ENCODE peak calls at places on chromosomes 6 and 20, in six cellular contexts. One of them, this sample, is unnamed.

GRCh38 chr6:167037762-167038161 is 38.6 kb downstream of the CEP43 start:
- DNase-seq in activated naive CD8-positive, alpha-beta T cell treated with anti-CD3 and anti-CD28 coated beads, Interleukin-2, amount 50 U/mL, for 24 hours: no peak
- DNase-seq in A673: no peak
- DNase-seq in activated CD4-positive, alpha-beta T cell treated with anti-CD3 and anti-CD28 coated beads, Interleukin-2, amount 10 ng/mL, durations not matched to agents 7 days and 5 days: no peak
- DNase-seq in hypothalamus: no peak
- DNase-seq in choroid plexus epithelial cell: no peak
- DNase-seq in this sample: no peak

GRCh38 chr6:108029226-108029921 is 45.2 kb downstream of the OSTM1 start:
- DNase-seq in activated naive CD8-positive, alpha-beta T cell treated with anti-CD3 and anti-CD28 coated beads, Interleukin-2, amount 50 U/mL, for 24 hours: no peak
- DNase-seq in A673: peak
- DNase-seq in activated CD4-positive, alpha-beta T cell treated with anti-CD3 and anti-CD28 coated beads, Interleukin-2, amount 10 ng/mL, durations not matched to agents 7 days and 5 days: no peak
- DNase-seq in hypothalamus: no peak
- DNase-seq in choroid plexus epithelial cell: no peak
- DNase-seq in this sample: no peak

GRCh38 chr6:134446228-134446848 is 128.4 kb upstream of the SGK1 start:
- DNase-seq in activated naive CD8-positive, alpha-beta T cell treated with anti-CD3 and anti-CD28 coated beads, Interleukin-2, amount 50 U/mL, for 24 hours: no peak
- DNase-seq in A673: peak
- DNase-seq in activated CD4-positive, alpha-beta T cell treated with anti-CD3 and anti-CD28 coated beads, Interleukin-2, amount 10 ng/mL, durations not matched to agents 7 days and 5 days: no peak
- DNase-seq in hypothalamus: no peak
- DNase-seq in choroid plexus epithelial cell: peak
- DNase-seq in this sample: no peak

GRCh38 chr6:132445201-132445951 is 44.1 kb upstream of the MOXD1 start:
- DNase-seq in activated naive CD8-positive, alpha-beta T cell treated with anti-CD3 and anti-CD28 coated beads, Interleukin-2, amount 50 U/mL, for 24 hours: no peak
- DNase-seq in A673: no peak
- DNase-seq in activated CD4-positive, alpha-beta T cell treated with anti-CD3 and anti-CD28 coated beads, Interleukin-2, amount 10 ng/mL, durations not matched to agents 7 days and 5 days: no peak
- DNase-seq in hypothalamus: no peak
- DNase-seq in choroid plexus epithelial cell: peak
- DNase-seq in this sample: no peak

GRCh38 chr20:62929051-62929538 is 2.8 kb upstream of the DIDO1 start:
- DNase-seq in activated naive CD8-positive, alpha-beta T cell treated with anti-CD3 and anti-CD28 coated beads, Interleukin-2, amount 50 U/mL, for 24 hours: peak
- DNase-seq in A673: peak
- DNase-seq in activated CD4-positive, alpha-beta T cell treated with anti-CD3 and anti-CD28 coated beads, Interleukin-2, amount 10 ng/mL, durations not matched to agents 7 days and 5 days: peak
- DNase-seq in hypothalamus: peak
- DNase-seq in choroid plexus epithelial cell: peak
- DNase-seq in this sample: peak

GRCh38 chr6:35218021-35218420 is 4.3 kb downstream of the SCUBE3 start:
- DNase-seq in activated naive CD8-positive, alpha-beta T cell treated with anti-CD3 and anti-CD28 coated beads, Interleukin-2, amount 50 U/mL, for 24 hours: no peak
- DNase-seq in A673: no peak
- DNase-seq in activated CD4-positive, alpha-beta T cell treated with anti-CD3 and anti-CD28 coated beads, Interleukin-2, amount 10 ng/mL, durations not matched to agents 7 days and 5 days: no peak
- DNase-seq in hypothalamus: no peak
- DNase-seq in choroid plexus epithelial cell: peak
- DNase-seq in this sample: no peak

GRCh38 chr6:159170999-159171712 is 2.0 kb downstream of the FNDC1 start:
- DNase-seq in activated naive CD8-positive, alpha-beta T cell treated with anti-CD3 and anti-CD28 coated beads, Interleukin-2, amount 50 U/mL, for 24 hours: no peak
- DNase-seq in A673: no peak
- DNase-seq in activated CD4-positive, alpha-beta T cell treated with anti-CD3 and anti-CD28 coated beads, Interleukin-2, amount 10 ng/mL, durations not matched to agents 7 days and 5 days: no peak
- DNase-seq in hypothalamus: no peak
- DNase-seq in choroid plexus epithelial cell: peak
- DNase-seq in this sample: no peak

GRCh38 chr6:154549179-154549578 is 38.7 kb upstream of the CNKSR3 start:
- DNase-seq in activated naive CD8-positive, alpha-beta T cell treated with anti-CD3 and anti-CD28 coated beads, Interleukin-2, amount 50 U/mL, for 24 hours: no peak
- DNase-seq in A673: no peak
- DNase-seq in activated CD4-positive, alpha-beta T cell treated with anti-CD3 and anti-CD28 coated beads, Interleukin-2, amount 10 ng/mL, durations not matched to agents 7 days and 5 days: no peak
- DNase-seq in hypothalamus: no peak
- DNase-seq in choroid plexus epithelial cell: no peak
- DNase-seq in this sample: no peak

GRCh38 chr6:88263591-88263990 is 97.4 kb upstream of the CNR1 start:
- DNase-seq in activated naive CD8-positive, alpha-beta T cell treated with anti-CD3 and anti-CD28 coated beads, Interleukin-2, amount 50 U/mL, for 24 hours: no peak
- DNase-seq in A673: no peak
- DNase-seq in activated CD4-positive, alpha-beta T cell treated with anti-CD3 and anti-CD28 coated beads, Interleukin-2, amount 10 ng/mL, durations not matched to agents 7 days and 5 days: no peak
- DNase-seq in hypothalamus: no peak
- DNase-seq in choroid plexus epithelial cell: peak
- DNase-seq in this sample: no peak

GRCh38 chr6:137731960-137732616 is 135.0 kb upstream of the TNFAIP3 start:
- DNase-seq in activated naive CD8-positive, alpha-beta T cell treated with anti-CD3 and anti-CD28 coated beads, Interleukin-2, amount 50 U/mL, for 24 hours: no peak
- DNase-seq in A673: no peak
- DNase-seq in activated CD4-positive, alpha-beta T cell treated with anti-CD3 and anti-CD28 coated beads, Interleukin-2, amount 10 ng/mL, durations not matched to agents 7 days and 5 days: no peak
- DNase-seq in hypothalamus: no peak
- DNase-seq in choroid plexus epithelial cell: peak
- DNase-seq in this sample: no peak

GRCh38 chr20:63733579-63734081 is 2.8 kb upstream of the LIME1 start:
- DNase-seq in activated naive CD8-positive, alpha-beta T cell treated with anti-CD3 and anti-CD28 coated beads, Interleukin-2, amount 50 U/mL, for 24 hours: no peak
- DNase-seq in A673: no peak
- DNase-seq in activated CD4-positive, alpha-beta T cell treated with anti-CD3 and anti-CD28 coated beads, Interleukin-2, amount 10 ng/mL, durations not matched to agents 7 days and 5 days: no peak
- DNase-seq in hypothalamus: no peak
- DNase-seq in choroid plexus epithelial cell: no peak
- DNase-seq in this sample: no peak

GRCh38 chr6:6694368-6694780 is 105.9 kb downstream of the LY86 start:
- DNase-seq in activated naive CD8-positive, alpha-beta T cell treated with anti-CD3 and anti-CD28 coated beads, Interleukin-2, amount 50 U/mL, for 24 hours: no peak
- DNase-seq in A673: no peak
- DNase-seq in activated CD4-positive, alpha-beta T cell treated with anti-CD3 and anti-CD28 coated beads, Interleukin-2, amount 10 ng/mL, durations not matched to agents 7 days and 5 days: no peak
- DNase-seq in hypothalamus: no peak
- DNase-seq in choroid plexus epithelial cell: no peak
- DNase-seq in this sample: peak